ENCODE peak calls at places on chromosome 18, in eight cellular contexts. N, R, S, B, A, Z, W and E are unnamed samples.

GRCh38 chr18:24014986-24015896 is 687 bp downstream of the TTC39C start:
- DNase-seq in A (no peak), B (peak), S (peak), Z (peak), N (peak), R (peak), W (peak), E (peak)

GRCh38 chr18:56460590-56460989 is 177.8 kb downstream of the TXNL1 start:
- DNase-seq in W (no peak), R (no peak), Z (no peak), S (no peak), N (no peak), B (no peak), A (no peak), E (no peak)

GRCh38 chr18:44835555-44836156 is 155.0 kb downstream of the SETBP1 start:
- DNase-seq in N (no peak), B (no peak), A (no peak), Z (no peak), W (no peak), S (no peak), R (no peak), E (no peak)

GRCh38 chr18:10094154-10094553 is 180.3 kb downstream of the VAPA start:
- DNase-seq in B (no peak), Z (no peak), A (no peak), W (peak), S (no peak), R (peak), N (no peak), E (no peak)

GRCh38 chr18:45197526-45197970 is 417.7 kb upstream of the SLC14A2 start:
- DNase-seq in B (no peak), R (peak), Z (no peak), W (peak), S (no peak), N (no peak), A (peak), E (no peak)

GRCh38 chr18:13392899-13393298 is 174.3 kb downstream of the LDLRAD4 start:
- DNase-seq in Z (no peak), W (no peak), R (no peak), A (no peak), N (no peak), S (no peak), B (no peak), E (no peak)

GRCh38 chr18:58046087-58046793 is 2.2 kb downstream of the NEDD4L start:
- DNase-seq in S (no peak), W (peak), Z (no peak), R (no peak), B (peak), N (no peak), A (no peak), E (peak)

GRCh38 chr18:75854174-75854573 is 426.7 kb upstream of the SMIM21 start:
- DNase-seq in A (no peak), Z (no peak), R (no peak), N (no peak), S (no peak), W (no peak), B (peak), E (peak)

GRCh38 chr18:62118324-62118723 is 68.5 kb downstream of the PIGN start:
- DNase-seq in W (peak), Z (no peak), N (no peak), R (peak), A (no peak), B (no peak), S (peak), E (no peak)

GRCh38 chr18:72544092-72544886 is at the start of gene CBLN2:
- DNase-seq in R (peak), B (peak), N (peak), A (no peak), Z (no peak), S (no peak), W (peak), E (peak)

GRCh38 chr18:902179-902718 is 2.4 kb upstream of the ADCYAP1 start:
- DNase-seq in Z (no peak), N (no peak), S (no peak), W (peak), B (peak), A (no peak), R (no peak), E (peak)

GRCh38 chr18:50880108-50880465 is 1.2 kb downstream of the ME2 start:
- DNase-seq in R (no peak), W (peak), S (no peak), Z (no peak), A (no peak), B (no peak), N (no peak), E (no peak)

GRCh38 chr18:70371085-70371735 is 82.4 kb downstream of the SOCS6 start:
- DNase-seq in A (no peak), W (no peak), R (no peak), N (no peak), Z (no peak), S (no peak), B (no peak), E (no peak)

GRCh38 chr18:25181993-25182392 is 170.0 kb downstream of the ZNF521 start:
- DNase-seq in B (no peak), A (no peak), R (no peak), Z (no peak), N (no peak), W (no peak), S (no peak), E (no peak)

GRCh38 chr18:37210781-37211180 is 354.8 kb downstream of the CELF4 start:
- DNase-seq in W (no peak), Z (no peak), B (no peak), R (no peak), N (no peak), A (no peak), S (no peak), E (no peak)

GRCh38 chr18:26547302-26548143 is 830 bp downstream of the KCTD1 start:
- DNase-seq in Z (peak), R (peak), S (no peak), B (peak), N (no peak), W (peak), A (peak), E (peak)

GRCh38 chr18:45127395-45127794 is 446.7 kb downstream of the SETBP1 start:
- DNase-seq in N (no peak), R (no peak), S (no peak), B (no peak), A (no peak), Z (no peak), W (no peak), E (no peak)

GRCh38 chr18:24019641-24020331 is 5.2 kb downstream of the TTC39C start:
- DNase-seq in S (no peak), B (no peak), W (peak), R (no peak), Z (no peak), N (no peak), A (peak), E (no peak)

GRCh38 chr18:69588301-69588700 is 187.6 kb downstream of the DOK6 start:
- DNase-seq in B (no peak), R (peak), W (no peak), A (no peak), Z (no peak), S (no peak), N (no peak), E (peak)

GRCh38 chr18:50507120-50507590 is 52.7 kb upstream of the MAPK4 start:
- DNase-seq in Z (peak), A (no peak), N (no peak), S (no peak), W (peak), R (no peak), B (peak), E (peak)

GRCh38 chr18:73646196-73646595 is 501.4 kb downstream of the FBXO15 start:
- DNase-seq in Z (no peak), W (no peak), S (no peak), B (no peak), N (no peak), R (peak), A (no peak), E (no peak)

GRCh38 chr18:702957-703659 is 9.3 kb downstream of the ENOSF1 start:
- DNase-seq in B (peak), R (peak), S (peak), Z (no peak), N (peak), A (no peak), W (peak), E (no peak)

GRCh38 chr18:3177902-3178687 is 41.7 kb downstream of the MYOM1 start:
- DNase-seq in W (peak), S (no peak), B (no peak), R (peak), Z (peak), N (no peak), A (peak), E (no peak)

GRCh38 chr18:70072678-70073077 is 125.0 kb upstream of the CD226 start:
- DNase-seq in Z (no peak), B (no peak), S (no peak), R (peak), A (no peak), N (no peak), W (peak), E (no peak)

GRCh38 chr18:58362027-58362575 is 266.8 kb downstream of the ALPK2 start:
- DNase-seq in R (peak), N (peak), S (peak), W (peak), A (peak), B (no peak), Z (no peak), E (no peak)

GRCh38 chr18:8354304-8354703 is 254.9 kb upstream of the RAB12 start:
- DNase-seq in W (no peak), A (no peak), R (no peak), N (no peak), Z (no peak), B (no peak), S (no peak), E (no peak)

GRCh38 chr18:13541621-13542519 is 184.5 kb downstream of the FAM210A start:
- DNase-seq in Z (no peak), R (no peak), B (peak), S (no peak), W (no peak), N (no peak), A (no peak), E (no peak)

GRCh38 chr18:35910327-35910726 is 62.2 kb upstream of the RMP24 start:
- DNase-seq in Z (no peak), N (no peak), S (no peak), A (no peak), W (no peak), B (no peak), R (no peak), E (no peak)

DNA sequence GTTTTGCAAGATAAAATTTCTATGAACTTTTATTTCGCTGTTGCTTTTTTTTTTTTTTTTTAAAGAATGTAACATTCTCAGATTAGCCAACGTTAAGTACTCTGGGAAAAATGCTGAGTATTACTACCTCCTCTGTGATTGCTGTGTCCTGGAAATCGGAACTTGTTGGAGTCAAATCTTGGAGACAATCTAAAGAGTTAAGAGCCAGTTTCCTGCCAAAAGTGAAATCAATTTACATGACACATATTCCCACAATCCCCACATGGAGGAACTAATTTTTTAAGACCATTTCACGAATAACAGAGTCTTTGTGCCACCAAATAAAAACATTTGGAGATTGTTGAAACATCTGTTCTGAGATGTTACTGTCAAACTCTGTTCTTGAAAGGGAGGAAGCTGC is 127.8 kb downstream of the MEP1B start:
- DNase-seq in N (no peak), Z (no peak), S (no peak), R (peak), B (no peak), A (no peak), W (peak), E (no peak)
- H3K4me3 ChIP-seq in N (no peak), Z (no peak), S (no peak), R (no peak), B (no peak), A (no peak), W (no peak), E (no peak)

GRCh38 chr18:22348521-22349316 is 69.0 kb downstream of the CTAGE1 start:
- DNase-seq in N (peak), S (no peak), A (no peak), W (peak), Z (peak), R (peak), B (peak), E (peak)
- H3K4me3 ChIP-seq in N (peak), S (peak), A (no peak), W (peak), Z (peak), R (peak), B (peak), E (peak)

DNA sequence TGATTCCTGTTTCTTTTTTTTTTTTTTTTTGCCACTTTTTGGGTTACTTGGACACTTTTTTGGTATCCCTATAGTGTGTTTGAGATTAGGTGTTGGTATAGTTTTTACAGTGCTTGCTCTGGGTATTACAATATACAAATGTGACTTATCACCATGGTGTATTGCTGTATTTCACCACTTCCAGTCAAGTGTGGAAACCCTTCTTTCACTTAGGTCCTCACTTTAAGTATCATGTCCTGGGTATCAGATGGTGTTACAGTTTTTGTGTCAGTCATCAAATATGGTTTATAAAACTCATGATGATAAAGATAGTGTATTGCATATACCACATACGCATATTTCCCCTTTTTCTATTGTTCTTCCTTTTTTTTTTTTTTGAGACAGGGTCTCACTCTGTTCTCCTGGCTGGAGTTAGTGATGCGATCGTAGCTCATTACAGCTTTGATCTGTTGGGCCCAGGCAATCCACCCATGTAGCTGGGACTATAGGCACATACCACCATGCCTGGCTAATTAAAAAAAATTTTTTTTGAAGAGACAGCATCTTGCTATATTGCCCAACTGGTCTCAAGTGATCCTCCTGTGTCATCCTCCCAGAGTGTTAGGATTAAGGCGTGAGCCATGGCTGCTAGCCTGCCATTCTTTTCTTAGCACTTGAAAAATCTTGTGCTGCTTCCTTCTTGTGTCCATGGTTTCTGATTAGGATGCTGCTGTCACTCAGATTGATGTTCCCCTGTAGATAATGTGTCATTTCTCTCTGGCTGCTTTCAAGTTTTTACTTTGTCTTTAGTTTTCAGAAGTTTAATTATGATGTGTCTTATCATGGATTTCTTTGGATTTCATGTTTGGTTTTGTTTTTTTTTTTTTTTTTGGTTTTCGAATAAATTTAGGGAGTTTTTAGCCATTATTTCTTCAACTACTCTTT is 2.1 kb downstream of the ATP9B start:
- DNase-seq in S (no peak), R (no peak), A (no peak), Z (no peak), N (no peak), W (no peak), B (peak), E (no peak)
- H3K4me3 ChIP-seq in S (no peak), R (no peak), A (no peak), Z (no peak), N (no peak), W (peak), B (peak), E (no peak)

GRCh38 chr18:48942086-48942485 is 8.7 kb downstream of the SMAD7 start:
- DNase-seq in W (no peak), B (no peak), S (no peak), R (no peak), A (no peak), N (no peak), Z (no peak), E (no peak)
- H3K4me3 ChIP-seq in W (no peak), B (peak), S (peak), R (no peak), A (no peak), N (no peak), Z (no peak), E (no peak)

GRCh38 chr18:34225218-34225553 is 473 bp upstream of the NOL4 start:
- DNase-seq in Z (no peak), N (no peak), A (no peak), R (no peak), S (no peak), B (no peak), W (no peak), E (no peak)
- H3K4me3 ChIP-seq in Z (peak), N (no peak), A (no peak), R (no peak), S (no peak), B (no peak), W (peak), E (peak)

GRCh38 chr18:59696311-59697235 is 650 bp downstream of the CCBE1 start:
- DNase-seq in R (peak), A (no peak), N (no peak), Z (no peak), W (peak), B (peak), S (no peak), E (peak)
- H3K4me3 ChIP-seq in R (peak), A (no peak), N (peak), Z (peak), W (peak), B (peak), S (peak), E (peak)

GRCh38 chr18:34122724-34123334 is 101.9 kb downstream of the NOL4 start:
- DNase-seq in A (peak), S (no peak), W (peak), N (peak), B (peak), R (peak), Z (no peak), E (peak)

GRCh38 chr18:34120294-34120693 is 104.4 kb downstream of the NOL4 start:
- DNase-seq in A (no peak), R (no peak), W (peak), B (no peak), S (no peak), Z (no peak), N (no peak), E (no peak)

GRCh38 chr18:34115409-34116081 is 109.2 kb downstream of the NOL4 start:
- DNase-seq in R (no peak), A (no peak), N (no peak), B (no peak), Z (no peak), S (no peak), W (peak), E (no peak)

GRCh38 chr18:34117319-34117718 is 107.4 kb downstream of the NOL4 start:
- DNase-seq in B (no peak), S (no peak), R (no peak), N (no peak), A (no peak), W (no peak), Z (no peak), E (no peak)

GRCh38 chr18:34121157-34121807 is 103.4 kb downstream of the NOL4 start:
- DNase-seq in W (peak), S (no peak), B (no peak), A (no peak), R (no peak), Z (no peak), N (no peak), E (no peak)
- H3K4me3 ChIP-seq in W (no peak), S (no peak), B (no peak), A (no peak), R (no peak), Z (no peak), N (no peak), E (no peak)

DNA sequence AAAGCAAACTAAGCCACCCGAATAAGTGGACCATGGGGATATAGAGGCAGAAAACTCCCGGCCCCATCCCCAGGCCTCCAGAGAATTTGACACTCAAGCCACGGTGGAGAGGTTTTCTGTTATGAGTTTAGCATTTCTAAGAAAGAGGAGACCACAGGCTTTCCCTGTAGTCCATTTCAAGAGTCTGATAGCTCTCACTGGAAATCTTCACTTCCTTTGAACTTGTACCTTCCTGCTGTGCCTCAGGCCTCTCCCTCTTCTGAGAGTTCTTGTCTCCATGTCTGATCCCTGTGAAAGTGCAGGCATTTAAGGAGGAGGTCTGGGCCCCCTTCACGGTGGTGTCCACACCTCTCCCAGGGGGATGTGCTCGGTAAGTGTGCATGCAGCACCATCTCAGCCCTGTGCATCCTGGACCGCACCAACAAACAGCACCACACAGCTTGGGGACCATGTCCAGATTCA is 113.7 kb downstream of the BCL2 start:
- DNase-seq in B (no peak), S (no peak), Z (no peak), N (no peak), W (no peak), A (no peak), R (no peak), E (no peak)
- H3K4me3 ChIP-seq in B (no peak), S (no peak), Z (no peak), N (no peak), W (no peak), A (peak), R (no peak), E (no peak)